ENCODE peak calls at places on chromosomes 16 and 17, in eight cellular contexts. One of them, this sample, is unnamed.

GRCh38 chr16:12412252-12412651 is 391.4 kb downstream of the CPPED1 start:
- DNase-seq in AG08395: no peak
- DNase-seq in GM23248: no peak
- DNase-seq in mucosa of gallbladder: no peak
- DNase-seq in transverse colon: no peak
- DNase-seq in foreskin fibroblast: no peak
- DNase-seq in amygdala: no peak
- DNase-seq in esophagus squamous epithelium: no peak
- DNase-seq in this sample: no peak

GRCh38 chr16:87278191-87279093 is 38.8 kb downstream of the C16orf95 start:
- DNase-seq in AG08395: peak; percentile 91
- DNase-seq in GM23248: peak; percentile 88
- DNase-seq in mucosa of gallbladder: peak; percentile 73
- DNase-seq in transverse colon: peak; percentile 75
- DNase-seq in foreskin fibroblast: peak; percentile 75
- DNase-seq in amygdala: peak; percentile 41
- DNase-seq in esophagus squamous epithelium: no peak
- DNase-seq in this sample: peak; percentile 52

GRCh38 chr17:72614871-72615626 is 477.4 kb downstream of the SLC39A11 start:
- DNase-seq in AG08395: peak; percentile 69
- DNase-seq in GM23248: no peak
- DNase-seq in mucosa of gallbladder: peak; percentile 80
- DNase-seq in transverse colon: peak; percentile 75
- DNase-seq in foreskin fibroblast: no peak
- DNase-seq in amygdala: peak; percentile 71
- DNase-seq in esophagus squamous epithelium: no peak
- DNase-seq in this sample: peak; percentile 81

GRCh38 chr17:7095642-7096041 is 15.6 kb upstream of the CLEC10A start:
- DNase-seq in AG08395: no peak
- DNase-seq in GM23248: no peak
- DNase-seq in mucosa of gallbladder: no peak
- DNase-seq in transverse colon: no peak
- DNase-seq in foreskin fibroblast: no peak
- DNase-seq in amygdala: no peak
- DNase-seq in esophagus squamous epithelium: no peak
- DNase-seq in this sample: no peak

GRCh38 chr17:740240-741055 is 8.1 kb downstream of the TLCD3A start:
- DNase-seq in AG08395: no peak
- DNase-seq in GM23248: no peak
- DNase-seq in mucosa of gallbladder: peak; percentile 23
- DNase-seq in transverse colon: peak; percentile 28
- DNase-seq in foreskin fibroblast: no peak
- DNase-seq in amygdala: no peak
- DNase-seq in esophagus squamous epithelium: no peak
- DNase-seq in this sample: no peak

GRCh38 chr17:1555618-1556471 is 6.7 kb downstream of the PITPNA start:
- DNase-seq in AG08395: no peak
- DNase-seq in GM23248: no peak
- DNase-seq in mucosa of gallbladder: no peak
- DNase-seq in transverse colon: peak; percentile 58
- DNase-seq in foreskin fibroblast: no peak
- DNase-seq in amygdala: no peak
- DNase-seq in esophagus squamous epithelium: no peak
- DNase-seq in this sample: no peak

GRCh38 chr16:29862383-29862883 is 593 bp downstream of the CDIPT start:
- DNase-seq in AG08395: no peak
- DNase-seq in GM23248: peak; percentile 58
- DNase-seq in mucosa of gallbladder: peak; percentile 27
- DNase-seq in transverse colon: peak; percentile 41
- DNase-seq in foreskin fibroblast: no peak
- DNase-seq in amygdala: peak; percentile 18
- DNase-seq in esophagus squamous epithelium: no peak
- DNase-seq in this sample: no peak

GRCh38 chr17:13106171-13106570 is 88.3 kb upstream of the ELAC2 start:
- DNase-seq in AG08395: no peak
- DNase-seq in GM23248: no peak
- DNase-seq in mucosa of gallbladder: no peak
- DNase-seq in transverse colon: no peak
- DNase-seq in foreskin fibroblast: no peak
- DNase-seq in amygdala: no peak
- DNase-seq in esophagus squamous epithelium: no peak
- DNase-seq in this sample: no peak

GRCh38 chr17:48587276-48588073 is 2.6 kb downstream of the HOXB3 start:
- DNase-seq in AG08395: no peak
- DNase-seq in GM23248: no peak
- DNase-seq in mucosa of gallbladder: no peak
- DNase-seq in transverse colon: no peak
- DNase-seq in foreskin fibroblast: no peak
- DNase-seq in amygdala: no peak
- DNase-seq in esophagus squamous epithelium: no peak
- DNase-seq in this sample: no peak

GRCh38 chr16:77170805-77171204 is 20.2 kb upstream of the MON1B start:
- DNase-seq in AG08395: no peak
- DNase-seq in GM23248: no peak
- DNase-seq in mucosa of gallbladder: no peak
- DNase-seq in transverse colon: no peak
- DNase-seq in foreskin fibroblast: no peak
- DNase-seq in amygdala: no peak
- DNase-seq in esophagus squamous epithelium: no peak
- DNase-seq in this sample: no peak

GRCh38 chr16:17302620-17303019 is 168.1 kb downstream of the XYLT1 start:
- DNase-seq in AG08395: peak; percentile 38
- DNase-seq in GM23248: peak; percentile 31
- DNase-seq in mucosa of gallbladder: no peak
- DNase-seq in transverse colon: no peak
- DNase-seq in foreskin fibroblast: no peak
- DNase-seq in amygdala: no peak
- DNase-seq in esophagus squamous epithelium: no peak
- DNase-seq in this sample: no peak

This sample was measured in HCT116.